ENCODE peak calls at places on chromosome 15, in eight cellular contexts. M is mucosa of descending colon, U is BJ, R is AG04450, S is RWPE2, O is neural crest cell, W is heart right ventricle, I is pancreas. G is an unnamed sample.

GRCh38 chr15:80844011-80844732 is 65.0 kb downstream of the CEMIP start:
- DNase-seq in O (no peak), R (peak), I (no peak), W (no peak), M (no peak), U (no peak), S (no peak), G (no peak)

GRCh38 chr15:31499236-31499952 is 172.8 kb downstream of the KLF13 start:
- DNase-seq in O (no peak), U (no peak), R (no peak), I (no peak), S (no peak), W (no peak), M (no peak), G (no peak)

GRCh38 chr15:98904466-98905048 is 103.0 kb downstream of the PGPEP1L start:
- DNase-seq in U (no peak), I (no peak), W (no peak), R (peak), O (peak), M (no peak), S (no peak), G (peak)

GRCh38 chr15:68542771-68543544 is 35.8 kb upstream of the CORO2B start:
- DNase-seq in M (no peak), W (no peak), R (peak), O (no peak), U (peak), S (no peak), I (no peak), G (no peak)

GRCh38 chr15:63051701-63052066 is 9.1 kb downstream of the TPM1 start:
- DNase-seq in R (no peak), S (no peak), W (no peak), O (no peak), I (no peak), M (no peak), U (no peak), G (no peak)

GRCh38 chr15:69863446-69863845 is 234.3 kb downstream of the TLE3 start:
- DNase-seq in W (no peak), I (no peak), M (no peak), R (no peak), S (no peak), U (no peak), O (no peak), G (no peak)

GRCh38 chr15:29969587-29970401 is 113.0 kb upstream of the GOLGA8J start:
- DNase-seq in W (no peak), R (no peak), M (no peak), O (no peak), U (no peak), I (no peak), S (no peak), G (no peak)

GRCh38 chr15:63913786-63914185 is 80.0 kb upstream of the HERC1 start:
- DNase-seq in W (no peak), S (no peak), R (no peak), U (no peak), O (no peak), M (no peak), I (no peak), G (no peak)

GRCh38 chr15:87340370-87340769 is 916.2 kb downstream of the NTRK3 start:
- DNase-seq in I (no peak), W (no peak), M (no peak), U (no peak), O (no peak), S (no peak), R (no peak), G (no peak)

GRCh38 chr15:40770147-40770721 is 454 bp downstream of the C15orf62 start:
- DNase-seq in W (no peak), U (no peak), M (peak), O (no peak), I (no peak), S (no peak), R (no peak), G (peak)

GRCh38 chr15:25088261-25088790 is 133.5 kb downstream of the SNRPN start:
- DNase-seq in S (no peak), W (no peak), I (no peak), U (no peak), M (no peak), O (no peak), R (no peak), G (no peak)

GRCh38 chr15:80151576-80151975 is 1.2 kb upstream of the FAH start:
- DNase-seq in R (no peak), W (no peak), I (no peak), M (no peak), O (no peak), U (no peak), S (no peak), G (no peak)

GRCh38 chr15:91824256-91824655 is 29.3 kb upstream of the SLCO3A1 start:
- DNase-seq in O (no peak), U (no peak), S (no peak), I (no peak), R (no peak), W (peak), M (no peak), G (no peak)

GRCh38 chr15:63752075-63752684 is 81.6 kb downstream of the HERC1 start:
- DNase-seq in S (no peak), R (peak), O (peak), M (no peak), U (no peak), I (no peak), W (no peak), G (peak)

GRCh38 chr15:101017041-101017754 is 98.0 kb downstream of the LRRK1 start:
- DNase-seq in M (no peak), U (no peak), S (peak), O (no peak), I (no peak), R (no peak), W (no peak), G (peak)

GRCh38 chr15:45827275-45827674 is 192.4 kb downstream of the SQOR start:
- DNase-seq in I (no peak), O (no peak), M (no peak), U (no peak), W (no peak), R (no peak), S (no peak), G (no peak)
- TF ChIP-seq CTCF in I (no peak), O (no peak), M (no peak), U (no peak), W (no peak), R (no peak), S (peak), G (no peak)

DNA sequence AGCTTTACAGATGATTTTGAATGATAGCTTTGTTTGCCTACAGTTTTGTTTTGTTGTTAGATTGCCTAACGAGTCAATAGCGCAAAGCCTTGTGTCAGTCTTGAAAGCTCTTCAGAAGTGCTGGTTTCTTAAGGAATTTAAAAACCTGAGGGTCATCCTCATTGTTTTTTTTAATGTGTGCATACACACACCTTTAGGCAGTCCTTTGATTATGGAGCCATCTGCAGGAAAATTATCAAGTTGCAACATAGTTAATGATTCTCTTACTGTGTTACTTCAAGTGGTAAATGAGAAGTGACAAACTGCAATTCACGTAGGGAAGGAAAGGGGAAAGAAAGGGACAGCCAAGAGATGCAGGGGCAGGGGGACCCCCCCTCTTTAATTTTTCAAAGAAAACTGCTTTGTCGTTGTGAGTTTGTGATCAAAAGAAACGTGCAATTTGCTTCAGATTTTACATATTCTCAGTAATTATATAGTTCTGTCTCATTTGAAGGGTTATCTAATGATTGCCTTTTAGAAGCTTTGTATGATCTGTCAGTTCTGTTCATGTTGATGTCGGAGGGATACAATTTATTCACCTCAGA is 162.4 kb upstream of the CGNL1 start:
- DNase-seq in S (no peak), W (no peak), R (no peak), M (no peak), I (no peak), O (no peak), U (no peak), G (no peak)
- TF ChIP-seq CTCF in S (peak), W (peak), R (peak), M (no peak), I (no peak), O (no peak), U (peak), G (peak)

DNA sequence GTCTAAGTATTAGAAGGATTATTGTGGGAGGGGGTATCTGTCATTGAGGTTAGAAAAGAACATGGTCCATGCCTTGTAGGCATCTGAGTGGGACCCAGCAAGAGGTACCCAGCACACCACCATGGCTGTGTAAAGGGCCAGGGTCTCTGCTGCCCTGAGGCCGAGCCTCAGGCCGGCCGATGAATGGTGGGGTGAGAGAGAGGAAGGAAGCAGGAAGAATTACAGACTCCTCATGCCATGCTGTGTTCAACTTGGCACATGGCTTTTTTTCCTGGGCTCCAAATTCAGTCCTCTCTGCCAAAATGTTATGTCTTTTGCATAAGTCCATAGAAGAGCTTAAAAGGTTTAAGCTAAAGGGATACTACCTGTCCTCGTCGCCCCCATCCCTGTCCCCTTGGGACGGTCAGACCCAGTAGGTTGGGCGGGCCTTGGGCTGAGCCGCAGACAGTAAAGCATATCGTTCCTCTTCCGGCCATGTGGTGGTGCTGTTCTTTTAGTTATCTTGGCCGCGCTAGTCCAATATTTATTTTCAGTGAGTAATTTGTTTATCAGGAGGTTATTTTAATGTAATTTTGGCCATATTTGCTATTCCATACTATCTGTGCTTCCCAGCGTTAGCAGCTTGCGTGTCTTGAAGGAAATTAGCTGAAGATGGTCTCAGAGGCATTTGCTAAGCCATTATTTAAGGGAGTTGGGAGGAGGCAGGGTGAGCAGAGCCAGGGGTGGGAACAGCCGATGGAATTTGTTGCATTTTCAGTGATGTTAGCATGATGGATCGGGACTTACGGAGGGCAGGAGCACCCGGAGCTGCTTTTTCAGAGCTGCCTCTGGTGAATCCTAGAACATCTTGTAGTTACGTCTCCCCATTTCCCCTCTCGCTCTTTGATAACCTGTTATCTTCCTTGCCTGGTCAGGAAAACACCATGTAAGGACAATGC is 152.5 kb downstream of the AGBL1 start:
- DNase-seq in O (peak), M (no peak), W (no peak), U (no peak), I (no peak), R (no peak), S (peak), G (peak)
- TF ChIP-seq CTCF in O (peak), M (peak), W (peak), U (no peak), I (peak), R (peak), S (peak), G (peak)

GRCh38 chr15:90086868-90087268 is 15.4 kb downstream of the IDH2 start:
- DNase-seq in I (peak), U (no peak), W (no peak), S (no peak), R (no peak), M (peak), O (peak), G (peak)
- TF ChIP-seq CTCF in I (peak), U (peak), W (peak), S (peak), R (peak), M (peak), O (peak), G (peak)

GRCh38 chr15:89035658-89036057 is 52.6 kb upstream of the ABHD2 start:
- DNase-seq in W (no peak), M (no peak), R (no peak), I (no peak), S (no peak), O (no peak), U (no peak), G (no peak)

GRCh38 chr15:89038146-89038545 is 50.1 kb upstream of the ABHD2 start:
- DNase-seq in S (peak), M (no peak), I (no peak), U (no peak), W (no peak), O (no peak), R (no peak), G (no peak)

GRCh38 chr15:89030311-89030710 is 57.9 kb upstream of the ABHD2 start:
- DNase-seq in M (no peak), R (no peak), S (no peak), U (no peak), I (no peak), O (no peak), W (no peak), G (no peak)

DNA sequence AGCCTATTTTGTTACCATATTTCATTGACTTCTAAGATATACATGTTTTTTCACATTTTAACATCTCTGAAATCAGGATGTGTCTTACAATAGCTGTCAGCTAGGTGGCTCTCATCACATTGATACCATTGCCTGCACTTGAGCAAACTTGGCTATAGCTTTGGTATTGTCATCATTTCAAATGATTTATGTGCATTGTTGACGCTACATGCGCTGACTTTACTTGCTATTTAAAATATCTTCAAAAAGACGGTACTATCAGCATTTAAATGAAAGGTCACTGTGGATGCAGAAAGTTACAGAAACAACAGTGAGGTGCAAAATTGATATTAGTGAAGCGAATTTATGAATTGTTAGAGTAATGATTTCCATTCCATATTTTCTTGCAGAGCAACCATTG is 54.0 kb upstream of the ABHD2 start:
- DNase-seq in S (no peak), I (no peak), M (no peak), W (no peak), O (no peak), R (no peak), U (no peak), G (no peak)
- TF ChIP-seq CTCF in S (peak), I (no peak), M (no peak), W (peak), O (peak), R (peak), U (peak), G (no peak)

DNA sequence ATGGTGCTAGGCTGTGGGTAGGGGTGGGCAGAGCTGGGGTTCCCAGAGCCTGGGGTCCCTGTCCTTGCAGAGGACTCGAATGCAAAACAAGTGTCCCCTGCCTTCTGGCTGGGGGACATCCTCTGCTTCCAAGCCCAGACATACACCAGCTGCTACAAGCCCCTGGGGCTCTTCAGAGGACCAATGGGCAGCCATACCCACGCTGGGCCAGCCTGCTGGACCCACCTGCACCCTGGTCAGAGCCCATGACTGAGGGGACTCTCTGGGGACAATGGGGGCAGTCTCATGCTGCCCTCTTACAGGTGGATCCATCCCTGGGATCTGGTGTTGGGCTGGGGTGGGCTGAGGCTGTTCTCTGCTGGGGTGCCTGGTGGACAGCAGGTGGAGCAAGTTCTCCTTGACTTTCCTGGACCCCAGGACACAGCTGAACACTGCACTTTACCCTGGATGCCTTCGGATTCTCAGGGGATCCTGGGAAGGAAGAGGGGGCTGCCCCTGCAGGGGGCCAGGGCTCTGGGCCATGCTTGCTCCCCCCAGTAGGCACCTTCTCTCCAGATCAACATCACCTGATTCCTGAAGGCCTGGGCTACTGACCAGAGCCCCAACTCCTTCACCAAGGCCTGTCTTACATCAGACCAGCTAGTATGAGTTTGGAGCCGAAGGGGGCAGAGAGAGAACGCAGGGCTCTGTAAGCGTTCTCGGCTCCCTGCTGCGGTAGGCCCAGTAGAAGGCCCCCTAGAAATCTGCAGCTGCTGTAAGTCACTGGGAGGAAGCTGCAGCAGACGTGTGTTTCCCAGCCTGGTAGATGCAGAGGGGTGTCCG is 7.2 kb upstream of the COMMD4 start:
- DNase-seq in S (no peak), O (no peak), W (no peak), I (no peak), M (no peak), R (no peak), U (no peak), G (no peak)
- TF ChIP-seq CTCF in S (no peak), O (no peak), W (no peak), I (no peak), M (no peak), R (no peak), U (no peak), G (no peak)

DNA sequence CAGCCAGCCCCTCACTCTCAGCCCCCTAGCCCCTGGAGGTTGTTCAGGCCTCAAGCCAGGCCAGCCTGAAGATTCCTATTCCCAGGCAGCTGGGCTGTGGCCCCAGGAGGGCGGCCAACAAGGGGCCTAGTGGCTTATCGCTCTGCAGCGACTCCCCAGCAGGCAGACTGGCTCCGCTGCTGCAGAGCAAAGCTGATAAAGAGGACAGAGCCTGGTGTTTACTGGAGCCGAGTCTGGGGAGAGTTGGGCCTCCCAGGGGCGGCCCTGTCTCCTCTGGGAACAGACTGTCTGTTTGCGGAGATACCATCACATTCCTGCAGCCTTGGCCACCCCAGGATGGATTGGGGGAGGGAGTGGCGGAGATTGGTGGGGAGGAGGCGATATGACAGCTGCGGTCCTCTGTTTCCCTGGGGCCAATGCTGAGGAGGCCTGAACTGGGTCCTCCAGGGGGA is 22.4 kb upstream of the SMAD6 start:
- DNase-seq in S (no peak), U (no peak), O (no peak), M (no peak), R (no peak), W (peak), I (no peak), G (no peak)
- TF ChIP-seq CTCF in S (no peak), U (no peak), O (no peak), M (no peak), R (no peak), W (no peak), I (no peak), G (no peak)

DNA sequence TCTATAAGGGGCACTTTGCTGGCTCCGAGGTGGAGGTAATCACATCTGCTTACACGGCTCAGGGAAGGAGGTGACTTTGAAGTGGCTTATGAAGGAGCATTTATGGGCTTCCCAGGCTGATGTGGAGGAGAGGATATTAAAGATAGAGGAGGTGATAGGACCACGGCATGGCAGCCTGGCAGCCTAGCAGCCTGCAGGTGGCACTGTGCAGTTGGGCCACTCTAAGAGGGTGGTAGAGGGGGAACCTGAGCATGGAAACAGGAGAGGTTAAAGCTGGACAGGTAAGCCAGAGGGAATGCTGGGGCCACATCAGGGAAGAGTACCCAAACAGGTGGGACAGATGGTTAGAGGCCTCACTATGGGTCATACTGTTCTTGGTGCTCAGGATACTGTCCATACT is 375.0 kb downstream of the WDR72 start:
- DNase-seq in O (no peak), I (peak), M (no peak), W (no peak), U (no peak), S (no peak), R (no peak), G (peak)
- TF ChIP-seq CTCF in O (peak), I (peak), M (no peak), W (no peak), U (no peak), S (peak), R (no peak), G (peak)

G was measured in transverse colon.